ENCODE peak calls at places on chromosome 19, in four cellular contexts. C, A, O and I are unnamed samples.

GRCh38 chr19:31548941-31549340 is 199.7 kb upstream of the TSHZ3 start:
- DNase-seq in C (no peak), A (no peak), O (no peak), I (no peak)

GRCh38 chr19:1241417-1242095 is at the start of gene ATP5F1D:
- DNase-seq in C (peak; percentile 92), A (peak; percentile 92), O (peak; percentile 95), I (peak; percentile 96)

GRCh38 chr19:44476559-44477408 is 23.5 kb downstream of the ZNF180 start:
- DNase-seq in C (no peak), A (no peak), O (no peak), I (no peak)

GRCh38 chr19:45597425-45598111 is 4.4 kb downstream of the GPR4 start:
- DNase-seq in C (no peak), A (no peak), O (no peak), I (no peak)

GRCh38 chr19:8184274-8184673 is 24.9 kb upstream of the CERS4 start:
- DNase-seq in C (no peak), A (no peak), O (no peak), I (no peak)

GRCh38 chr19:19710506-19710905 is 22.4 kb downstream of the ZNF14 start:
- DNase-seq in C (no peak), A (no peak), O (no peak), I (no peak)

GRCh38 chr19:51148571-51148970 is 6.5 kb downstream of the SIGLEC7 start:
- DNase-seq in C (no peak), A (no peak), O (no peak), I (no peak)

GRCh38 chr19:53883231-53883661 is 1.2 kb downstream of the PRKCG start:
- DNase-seq in C (no peak), A (no peak), O (no peak), I (no peak)

GRCh38 chr19:54916822-54917221 is 10.9 kb downstream of the NCR1 start:
- DNase-seq in C (no peak), A (peak; percentile 21), O (no peak), I (no peak)

GRCh38 chr19:53812335-53812734 is 11.8 kb downstream of the NLRP12 start:
- DNase-seq in C (no peak), A (no peak), O (no peak), I (no peak)

GRCh38 chr19:43739836-43740235 is 14.9 kb downstream of the SMG9 start:
- DNase-seq in C (peak; percentile 72), A (no peak), O (no peak), I (no peak)

GRCh38 chr19:14113762-14114414 is 3.7 kb downstream of the PRKACA start:
- DNase-seq in C (no peak), A (peak; percentile 22), O (no peak), I (peak; percentile 54)

GRCh38 chr19:50723735-50724521 is 764 bp downstream of the CLEC11A start:
- DNase-seq in C (no peak), A (no peak), O (no peak), I (no peak)

GRCh38 chr19:18651738-18652137 is 14.9 kb downstream of the KLHL26 start:
- DNase-seq in C (no peak), A (no peak), O (no peak), I (no peak)

GRCh38 chr19:18655173-18655844 is 18.5 kb downstream of the KLHL26 start:
- DNase-seq in C (no peak), A (no peak), O (no peak), I (no peak)

GRCh38 chr19:18656337-18657086 is 19.7 kb downstream of the KLHL26 start:
- DNase-seq in C (no peak), A (no peak), O (no peak), I (no peak)

GRCh38 chr19:18653853-18654252 is 17.0 kb downstream of the KLHL26 start:
- DNase-seq in C (no peak), A (no peak), O (no peak), I (no peak)

GRCh38 chr19:18654469-18654868 is 17.6 kb downstream of the KLHL26 start:
- DNase-seq in C (no peak), A (no peak), O (no peak), I (no peak)
- H3K4me1 ChIP-seq in C (peaks cover under 1% of the 10 kb centered on the region), A (no peaks in the 10 kb centered on the region), O (peaks cover 50% of the 10 kb centered on the region), I (peaks cover 60% of the 10 kb centered on the region)

GRCh38 chr19:48833977-48834376 is 2.3 kb downstream of the HSD17B14 start:
- DNase-seq in C (no peak), A (no peak), O (no peak), I (no peak)

GRCh38 chr19:48837586-48838191 is 1.4 kb upstream of the HSD17B14 start:
- DNase-seq in C (no peak), A (no peak), O (no peak), I (no peak)

GRCh38 chr19:48837081-48837524 is 812 bp upstream of the HSD17B14 start:
- DNase-seq in C (peak; percentile 60), A (peak; percentile 82), O (peak; percentile 86), I (peak; percentile 81)

GRCh38 chr19:48835734-48836088 is 580 bp downstream of the HSD17B14 start:
- DNase-seq in C (peak; percentile 94), A (peak; percentile 96), O (peak; percentile 88), I (peak; percentile 93)

DNA sequence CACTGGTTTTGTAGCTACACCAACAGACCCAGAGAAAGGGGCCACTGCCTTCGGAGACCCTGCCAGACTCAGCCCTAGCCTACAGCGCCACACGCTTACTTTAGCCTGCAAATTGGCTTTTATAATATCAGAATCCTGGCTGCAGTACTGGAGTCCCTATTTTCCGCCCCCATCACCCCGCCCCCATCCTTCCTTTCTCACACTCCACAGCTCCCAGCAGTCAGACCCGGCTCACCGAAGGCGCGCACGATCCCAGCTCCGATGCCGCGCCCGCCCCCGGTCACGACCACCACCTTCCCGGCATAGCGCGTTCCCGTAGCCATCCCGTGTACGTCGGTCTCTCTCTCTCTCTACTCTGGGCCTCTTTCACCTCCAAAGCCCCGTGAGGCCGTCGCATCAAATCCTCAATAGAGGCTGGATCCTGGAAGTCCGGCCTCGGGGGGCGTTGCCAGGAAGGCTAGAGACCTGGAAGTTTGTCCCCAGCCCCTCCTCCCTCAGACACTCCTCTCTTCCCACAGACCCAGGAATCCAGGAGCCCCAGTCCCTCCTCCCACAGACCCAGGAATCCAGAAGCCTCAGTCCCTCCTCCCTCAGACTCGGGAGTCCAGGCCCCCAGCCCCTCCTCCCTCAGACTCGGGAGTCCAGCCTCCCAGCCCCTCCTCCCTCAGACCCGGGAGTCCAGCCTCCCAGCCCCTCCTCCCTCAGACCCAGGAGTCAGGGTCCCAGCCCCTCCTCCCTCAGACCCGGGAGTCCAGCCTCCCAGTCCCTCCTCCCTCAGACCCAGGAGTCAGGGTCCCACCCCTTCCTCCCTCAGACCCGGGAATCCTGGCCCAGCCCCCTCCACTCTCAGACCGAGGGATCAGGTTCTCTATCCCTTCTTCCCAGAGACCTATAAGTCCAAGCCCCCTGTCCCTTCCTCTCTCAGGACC is at the start of gene HSD17B14:
- DNase-seq in C (no peak), A (no peak), O (no peak), I (peak; percentile 36)
- TF ChIP-seq CTCF in C (no peak), A (no peak), O (peak; percentile 33), I (peak; percentile 3)

GRCh38 chr19:47183579-47183978 is 47.4 kb downstream of the BBC3 start:
- DNase-seq in C (no peak), A (no peak), O (no peak), I (no peak)

GRCh38 chr19:47176071-47176626 is 45.5 kb downstream of the SAE1 start:
- DNase-seq in C (no peak), A (no peak), O (no peak), I (no peak)

GRCh38 chr19:47176627-47177090 is 46.0 kb downstream of the SAE1 start:
- DNase-seq in C (no peak), A (peak; percentile 46), O (no peak), I (peak; percentile 16)

DNA sequence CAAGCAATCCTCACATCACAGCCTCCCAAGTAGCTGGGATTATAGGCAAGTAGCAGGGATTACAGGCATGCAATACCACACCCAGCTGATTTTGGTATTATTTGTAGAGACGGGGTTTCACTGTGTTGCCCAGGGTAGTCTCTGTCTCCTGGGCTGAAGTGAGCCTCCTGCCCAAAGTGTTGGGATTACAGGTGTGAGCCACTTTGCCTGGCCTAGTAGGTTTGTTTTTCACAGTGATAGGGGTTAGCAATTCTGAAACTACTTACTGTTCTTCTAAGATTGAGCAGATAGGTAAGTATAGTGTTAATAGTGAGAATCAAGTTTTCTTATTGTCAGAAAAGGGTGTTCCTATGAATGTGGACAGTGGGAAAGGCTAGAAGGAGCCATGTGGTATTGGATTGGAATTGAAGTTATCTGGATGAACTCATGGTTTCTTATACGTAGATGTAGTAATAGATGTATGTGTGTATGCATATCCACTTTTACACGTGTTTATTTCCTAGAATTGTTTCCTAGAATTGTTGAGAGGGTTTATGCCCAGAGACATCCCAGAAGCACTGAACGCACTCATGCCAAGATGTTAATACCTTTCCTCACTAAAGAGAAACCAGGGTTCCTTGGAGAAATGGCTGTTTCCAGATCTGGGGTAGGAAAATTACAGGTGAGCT is 49.1 kb downstream of the SAE1 start:
- DNase-seq in C (no peak), A (no peak), O (no peak), I (no peak)
- H3K4me1 ChIP-seq in C (peaks cover 10% of the 10 kb centered on the region), A (peaks cover 88% of the 10 kb centered on the region), O (peaks cover 34% of the 10 kb centered on the region), I (peaks cover 41% of the 10 kb centered on the region)

GRCh38 chr19:28943651-28944050 is 269.3 kb downstream of the UQCRFS1 start:
- DNase-seq in C (no peak), A (no peak), O (no peak), I (no peak)
- TF ChIP-seq CTCF in C (no peak), A (no peak), O (no peak), I (no peak)

GRCh38 chr19:42246869-42247630 is 4.6 kb upstream of the GSK3A start:
- DNase-seq in C (no peak), A (no peak), O (peak; percentile 26), I (no peak)

GRCh38 chr19:42247631-42248199 is 5.3 kb upstream of the GSK3A start:
- DNase-seq in C (no peak), A (no peak), O (no peak), I (no peak)

GRCh38 chr19:42244452-42245220 is 2.2 kb upstream of the GSK3A start:
- DNase-seq in C (peak; percentile 93), A (peak; percentile 91), O (peak; percentile 93), I (peak; percentile 90)

GRCh38 chr19:42248270-42249148 is 6.1 kb upstream of the GSK3A start:
- DNase-seq in C (no peak), A (no peak), O (no peak), I (no peak)

DNA sequence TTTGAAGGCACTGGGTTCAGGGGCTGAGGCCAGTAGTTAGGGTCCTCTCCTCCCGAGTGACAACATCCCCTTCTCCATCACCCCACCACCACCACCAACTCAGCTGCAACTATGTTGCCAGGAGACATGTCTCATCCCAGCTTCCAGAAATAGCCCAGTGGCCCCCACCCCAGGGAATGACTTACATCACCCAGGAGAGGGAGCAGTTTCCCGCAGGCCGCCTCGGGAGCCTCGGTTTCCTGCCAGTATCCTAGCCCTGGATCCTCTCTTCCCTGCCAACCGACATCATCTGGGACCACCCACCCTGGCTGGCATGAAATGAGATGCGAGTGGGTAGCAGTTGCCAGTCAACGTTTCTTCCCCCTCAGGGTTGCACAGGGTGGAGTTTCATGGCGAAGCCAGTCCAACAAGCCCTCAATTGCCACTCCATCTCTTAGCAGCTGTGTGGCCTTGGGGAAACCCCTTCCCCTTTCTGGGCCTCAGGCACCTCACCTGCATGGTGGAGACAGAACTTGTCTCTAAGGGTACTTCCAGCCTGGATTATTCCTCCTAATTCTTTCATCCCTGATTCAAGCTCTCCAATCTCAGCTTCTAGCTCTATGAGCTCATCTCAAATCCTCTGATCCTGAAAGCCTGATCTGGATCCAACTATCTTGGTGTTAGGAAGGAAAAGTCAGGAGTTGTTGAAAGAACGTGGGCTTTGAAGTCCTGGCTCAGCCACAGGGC is 3.9 kb upstream of the GSK3A start:
- DNase-seq in C (no peak), A (no peak), O (peak; percentile 82), I (peak; percentile 82)
- H3K4me1 ChIP-seq in C (peaks cover 12% of the 10 kb centered on the region), A (peaks cover 38% of the 10 kb centered on the region), O (peaks cover 64% of the 10 kb centered on the region), I (peaks cover 71% of the 10 kb centered on the region)

GRCh38 chr19:38849746-38850230 is at the start of gene HNRNPL:
- DNase-seq in C (no peak), A (peak; percentile 99), O (peak; percentile 100), I (no peak)
- TF ChIP-seq CTCF in C (peak; percentile 61), A (peak; percentile 21), O (peak; percentile 60), I (peak; percentile 70)

GRCh38 chr19:16969127-16969526 is 57.5 kb downstream of the CPAMD8 start:
- DNase-seq in C (no peak), A (no peak), O (no peak), I (no peak)
- H3K4me1 ChIP-seq in C (no peaks in the 10 kb centered on the region), A (no peaks in the 10 kb centered on the region), O (no peaks in the 10 kb centered on the region), I (no peaks in the 10 kb centered on the region)